ENCODE peak calls at places on chromosomes 2 and 18, in nine cellular contexts. J is neural progenitor cell, H is GM23338, B is transverse colon, F is cardiac muscle cell, G is hepatocyte, V is heart left ventricle, U is A673, I is Peyer's patch. P is an unnamed sample. For H3K27me3 and H3K4me1, the result is how much of the 10 kb centered on the place peaks cover.

GRCh38 chr18:58058720-58059119 is 14.7 kb downstream of the NEDD4L start:
- DNase-seq in J (no peak), H (no peak), B (no peak), F (no peak), G (no peak), V (no peak), U (no peak), I (no peak), P (peak)

GRCh38 chr2:69946351-69947077 is 14.9 kb downstream of the ASPRV1 start:
- DNase-seq in J (no peak), H (no peak), B (no peak), F (peak), G (no peak), V (no peak), U (no peak), I (no peak), P (peak)

GRCh38 chr2:219448776-219449476 is 14.3 kb downstream of the SPEG start:
- DNase-seq in J (peak), H (peak), B (no peak), F (no peak), G (no peak), V (no peak), U (no peak), I (no peak), P (no peak)

GRCh38 chr2:159035790-159036411 is 67.5 kb downstream of the TANC1 start:
- DNase-seq in J (peak), H (peak), B (peak), F (peak), G (peak), V (no peak), U (peak), I (peak), P (peak)

GRCh38 chr18:63936156-63936931 is 12.8 kb upstream of the HMSD start:
- DNase-seq in J (peak), H (peak), B (peak), F (peak), G (peak), V (peak), U (peak), I (peak), P (peak)

GRCh38 chr2:127175406-127175805 is 44.7 kb downstream of the CYP27C1 start:
- DNase-seq in J (no peak), H (no peak), B (peak), F (peak), G (peak), V (peak), U (no peak), I (no peak), P (no peak)

GRCh38 chr2:109715302-109715937 is 78.7 kb upstream of the RGPD5 start:
- DNase-seq in J (peak), H (peak), B (peak), F (peak), G (peak), V (peak), U (no peak), I (peak), P (no peak)

GRCh38 chr18:27871731-27872130 is 305.2 kb downstream of the CDH2 start:
- DNase-seq in J (no peak), H (no peak), B (no peak), F (no peak), G (no peak), V (no peak), U (no peak), I (no peak), P (no peak)

GRCh38 chr2:123785332-123785731 is 239.8 kb upstream of the CNTNAP5 start:
- DNase-seq in J (no peak), H (no peak), B (no peak), F (no peak), G (no peak), V (no peak), U (no peak), I (no peak), P (no peak)

GRCh38 chr2:26528186-26528585 is 50.3 kb upstream of the OTOF start:
- DNase-seq in J (no peak), H (no peak), B (no peak), F (no peak), G (no peak), V (no peak), U (no peak), I (peak), P (no peak)

GRCh38 chr2:19353721-19354050 is 4.7 kb downstream of the OSR1 start:
- DNase-seq in J (no peak), H (no peak), B (no peak), F (no peak), G (no peak), V (no peak), U (no peak), I (no peak), P (no peak)

GRCh38 chr2:19350678-19351401 is 7.6 kb downstream of the OSR1 start:
- DNase-seq in J (no peak), H (no peak), B (no peak), F (no peak), G (no peak), V (no peak), U (no peak), I (no peak), P (no peak)

GRCh38 chr2:19351499-19351898 is 6.9 kb downstream of the OSR1 start:
- DNase-seq in J (peak), H (peak), B (no peak), F (no peak), G (no peak), V (no peak), U (no peak), I (no peak), P (no peak)

GRCh38 chr2:19352946-19353720 is 5.3 kb downstream of the OSR1 start:
- DNase-seq in J (peak), H (peak), B (no peak), F (no peak), G (no peak), V (no peak), U (no peak), I (no peak), P (no peak)

DNA sequence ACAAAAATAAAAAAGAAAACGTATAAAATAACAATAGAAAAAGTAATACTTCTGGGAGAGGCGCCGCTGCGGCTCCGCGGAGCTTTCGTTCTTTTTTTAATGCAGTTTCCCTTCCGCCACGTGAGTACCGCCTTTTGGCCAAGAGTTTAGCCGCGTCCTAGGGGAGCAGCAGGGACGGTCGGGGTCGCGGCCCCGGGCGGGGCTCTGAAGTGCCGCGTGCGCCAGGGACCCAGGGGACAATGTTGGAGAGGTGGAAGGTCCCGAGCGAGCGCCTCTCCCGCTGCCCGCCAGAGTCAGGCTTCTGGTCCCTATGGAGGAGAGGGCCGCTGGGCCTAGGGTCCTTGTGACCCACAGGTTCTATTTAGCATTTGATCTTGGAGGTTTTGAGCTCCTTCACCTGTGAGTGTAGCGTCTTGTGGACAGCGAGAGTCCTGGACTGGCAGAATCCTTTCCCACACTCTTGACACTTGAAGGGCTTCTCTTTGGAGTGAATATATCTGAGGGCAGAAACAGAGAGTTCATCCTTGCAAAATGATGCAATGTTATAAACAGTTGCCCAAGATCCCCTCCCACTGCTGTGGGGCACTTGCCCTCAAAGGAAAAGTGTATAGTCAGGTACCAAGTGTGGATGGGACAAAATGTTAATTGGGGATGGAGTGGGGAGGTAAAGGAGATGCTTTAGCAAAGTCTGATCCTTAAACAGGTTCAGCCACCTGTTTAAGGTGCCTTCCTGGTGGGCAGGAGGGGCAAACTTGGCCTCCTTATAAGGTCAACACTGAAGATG is 6.3 kb downstream of the OSR1 start:
- DNase-seq in J (peak), H (peak), B (no peak), F (no peak), G (no peak), V (no peak), U (no peak), I (no peak), P (peak)
- H3K27me3 ChIP-seq in J (half or more), H (half or more), B (half or more), F (half or more), G (half or more), V (under half), U (half or more), I (under half), P (under half)

GRCh38 chr18:79527656-79528055 is 131.9 kb downstream of the NFATC1 start:
- DNase-seq in J (no peak), H (no peak), B (no peak), F (no peak), G (no peak), V (peak), U (no peak), I (peak), P (no peak)

GRCh38 chr18:79528296-79528695 is 132.6 kb downstream of the NFATC1 start:
- DNase-seq in J (no peak), H (no peak), B (no peak), F (no peak), G (no peak), V (peak), U (no peak), I (peak), P (no peak)

GRCh38 chr18:79528846-79529245 is 133.1 kb downstream of the NFATC1 start:
- DNase-seq in J (peak), H (peak), B (peak), F (peak), G (peak), V (peak), U (peak), I (peak), P (peak)

GRCh38 chr18:79525556-79526467 is 130.1 kb downstream of the NFATC1 start:
- DNase-seq in J (no peak), H (no peak), B (peak), F (peak), G (peak), V (peak), U (peak), I (peak), P (no peak)

GRCh38 chr18:79526468-79527460 is 131.0 kb downstream of the NFATC1 start:
- DNase-seq in J (no peak), H (no peak), B (peak), F (peak), G (no peak), V (peak), U (no peak), I (peak), P (no peak)
- H3K4me1 ChIP-seq in J (under half), H (under half), B (under half), F (under half), G (under half), V (under half), U (under half), I (under half), P (under half)

GRCh38 chr2:217573565-217573964 is 429.2 kb downstream of the TNS1 start:
- DNase-seq in J (no peak), H (no peak), B (no peak), F (peak), G (peak), V (no peak), U (no peak), I (no peak), P (peak)
- TF ChIP-seq CTCF in J (no peak), H (no peak), B (no peak), F (no peak), G (no peak), V (no peak), U (no peak), I (no peak), P (no peak)

DNA sequence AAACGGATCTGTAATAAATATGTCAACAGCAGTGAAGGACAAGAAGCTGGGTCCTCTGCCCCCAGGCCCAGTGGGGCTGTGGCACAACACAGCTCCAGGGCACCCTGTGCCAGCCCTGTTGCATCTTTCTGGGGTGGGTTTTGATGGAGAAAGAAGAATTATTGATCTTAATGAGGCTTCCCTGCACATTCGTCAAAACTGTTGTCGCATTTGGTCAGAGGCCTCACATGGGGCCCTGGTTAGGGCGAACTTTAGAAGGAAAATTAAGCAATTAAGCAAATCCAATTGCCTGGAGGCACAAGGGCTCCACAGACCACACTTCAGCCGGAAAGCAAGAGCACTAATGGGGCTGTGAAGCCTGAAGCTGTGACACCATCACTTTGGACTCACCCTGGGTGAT is 30.0 kb upstream of the TWIST2 start:
- DNase-seq in J (no peak), H (no peak), B (no peak), F (no peak), G (no peak), V (no peak), U (no peak), I (no peak), P (no peak)
- H3K27me3 ChIP-seq in J (under half), H (under half), B (under half), F (under half), G (under half), V (under half), U (under half), I (under half), P (under half)

GRCh38 chr2:150535176-150535575 is 47.7 kb upstream of the RND3 start:
- DNase-seq in J (no peak), H (no peak), B (no peak), F (no peak), G (no peak), V (no peak), U (no peak), I (no peak), P (no peak)
- H3K4me1 ChIP-seq in J (under half), H (under half), B (under half), F (under half), G (under half), V (under half), U (under half), I (under half), P (under half)

GRCh38 chr2:101496279-101496678 is 21.4 kb upstream of the RFX8 start:
- DNase-seq in J (peak), H (no peak), B (no peak), F (no peak), G (no peak), V (no peak), U (no peak), I (no peak), P (no peak)

GRCh38 chr2:101500175-101500574 is 25.3 kb upstream of the RFX8 start:
- DNase-seq in J (no peak), H (no peak), B (no peak), F (peak), G (no peak), V (no peak), U (peak), I (no peak), P (peak)

GRCh38 chr2:101500860-101501259 is 25.9 kb upstream of the RFX8 start:
- DNase-seq in J (no peak), H (no peak), B (no peak), F (peak), G (no peak), V (no peak), U (peak), I (no peak), P (no peak)

GRCh38 chr2:101501443-101501842 is 26.5 kb upstream of the RFX8 start:
- DNase-seq in J (no peak), H (no peak), B (no peak), F (no peak), G (no peak), V (no peak), U (no peak), I (no peak), P (no peak)

DNA sequence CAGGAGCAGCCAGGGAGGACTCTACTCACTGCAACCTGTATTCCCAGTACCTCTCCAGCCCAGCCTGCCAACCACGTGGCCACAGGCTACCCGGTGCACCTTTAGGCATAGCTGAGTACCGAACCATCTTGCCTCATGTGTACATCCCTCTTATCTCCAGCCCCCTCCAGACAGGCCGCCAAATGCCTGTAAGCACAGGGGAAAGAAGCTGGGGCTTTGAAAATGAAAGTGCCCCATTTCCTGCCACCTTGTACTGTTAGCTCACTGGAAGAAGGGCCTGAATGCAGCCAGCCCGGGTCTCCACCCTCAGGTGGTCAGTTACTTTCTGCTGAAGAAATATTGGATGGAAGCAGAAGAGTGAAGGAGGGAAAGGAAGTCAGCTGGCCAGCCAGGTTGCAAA is 27.2 kb upstream of the RFX8 start:
- DNase-seq in J (no peak), H (no peak), B (no peak), F (no peak), G (no peak), V (no peak), U (no peak), I (no peak), P (no peak)
- TF ChIP-seq CTCF in J (no peak), H (no peak), B (no peak), F (no peak), G (no peak), V (no peak), U (no peak), I (no peak), P (no peak)